ENCODE peak calls at places on chromosomes 2 and 18, in seven cellular contexts. Q is ovary, K is AG09309, F is cardiac muscle cell, S is osteocyte, E is omental fat pad, T is GM13976. A is an unnamed sample.

GRCh38 chr18:58865714-58866113 is 1.0 kb downstream of the ZNF532 start:
- DNase-seq in S (no peak), F (no peak), Q (no peak), E (no peak), T (no peak), K (no peak), A (no peak)

GRCh38 chr2:27049422-27050280 is 1.8 kb upstream of the AGBL5 start:
- DNase-seq in E (no peak), S (no peak), F (no peak), T (peak; percentile 88), K (no peak), Q (peak; percentile 73), A (no peak)

GRCh38 chr18:13612111-13612997 is 114.0 kb downstream of the FAM210A start:
- DNase-seq in E (no peak), T (peak; percentile 75), K (no peak), S (peak; percentile 70), F (no peak), Q (no peak), A (no peak)

GRCh38 chr2:60989256-60989655 is 28.3 kb upstream of the PEX13 start:
- DNase-seq in T (no peak), S (no peak), Q (no peak), E (no peak), F (no peak), K (no peak), A (no peak)

GRCh38 chr18:27861539-27861938 is 315.4 kb downstream of the CDH2 start:
- DNase-seq in T (no peak), F (no peak), K (no peak), Q (no peak), E (no peak), S (no peak), A (no peak)

GRCh38 chr2:100621371-100621910 is 58.6 kb downstream of the PDCL3 start:
- DNase-seq in F (no peak), E (no peak), S (no peak), T (no peak), K (no peak), Q (no peak), A (no peak)

GRCh38 chr2:183029219-183029618 is 9.0 kb downstream of the NCKAP1 start:
- DNase-seq in Q (no peak), T (no peak), S (no peak), E (no peak), F (peak; percentile 28), K (no peak), A (no peak)

GRCh38 chr18:54134053-54134452 is 90.4 kb downstream of the MBD2 start:
- DNase-seq in K (no peak), F (no peak), Q (no peak), E (no peak), S (no peak), T (no peak), A (no peak)

GRCh38 chr18:59388180-59388579 is 29.1 kb upstream of the LMAN1 start:
- DNase-seq in T (no peak), E (no peak), S (no peak), Q (no peak), F (no peak), K (no peak), A (no peak)

GRCh38 chr18:21183670-21184069 is 58.4 kb upstream of the GREB1L start:
- DNase-seq in T (no peak), F (no peak), S (no peak), Q (no peak), E (no peak), K (no peak), A (no peak)

GRCh38 chr2:174836345-174836999 is 72.2 kb upstream of the CHRNA1 start:
- DNase-seq in E (no peak), Q (no peak), S (no peak), K (peak; percentile 79), T (no peak), F (peak; percentile 95), A (no peak)

GRCh38 chr2:195364015-195364965 is 292.7 kb upstream of the SLC39A10 start:
- DNase-seq in Q (no peak), K (no peak), E (no peak), F (peak; percentile 35), T (no peak), S (no peak), A (no peak)

GRCh38 chr2:164792316-164793127 is 49.1 kb downstream of the COBLL1 start:
- DNase-seq in S (no peak), T (no peak), F (no peak), K (no peak), E (no peak), Q (no peak), A (no peak)

GRCh38 chr2:126769118-126769517 is 113.2 kb downstream of the GYPC start:
- DNase-seq in T (no peak), E (no peak), F (no peak), S (no peak), K (no peak), Q (no peak), A (peak; percentile 30)

GRCh38 chr2:138030459-138030858 is 66.2 kb downstream of the HNMT start:
- DNase-seq in E (no peak), S (no peak), K (peak; percentile 55), Q (no peak), F (peak; percentile 59), T (no peak), A (no peak)

GRCh38 chr2:24076849-24077534 is 866 bp upstream of the SF3B6 start:
- DNase-seq in T (no peak), K (no peak), S (no peak), Q (no peak), E (no peak), F (peak; percentile 27), A (no peak)

GRCh38 chr2:99031481-99031880 is 95.5 kb upstream of the CRACDL start:
- DNase-seq in S (no peak), E (no peak), Q (no peak), K (no peak), F (no peak), T (no peak), A (no peak)

GRCh38 chr2:24642351-24642750 is 150.8 kb downstream of the PTRHD1 start:
- DNase-seq in Q (no peak), S (no peak), K (no peak), T (no peak), E (no peak), F (no peak), A (no peak)

GRCh38 chr2:11746376-11746806 is at the start of gene LPIN1:
- DNase-seq in F (peak; percentile 93), Q (peak; percentile 94), T (peak; percentile 95), K (no peak), E (peak; percentile 66), S (peak; percentile 94), A (peak; percentile 93)

GRCh38 chr18:25686960-25687520 is 335.1 kb upstream of the ZNF521 start:
- DNase-seq in S (no peak), F (no peak), Q (no peak), E (no peak), K (no peak), T (no peak), A (no peak)

GRCh38 chr18:74534150-74534969 is at the start of gene CNDP1:
- DNase-seq in T (no peak), S (no peak), F (no peak), Q (no peak), E (no peak), K (no peak), A (peak; percentile 31)

GRCh38 chr2:26645792-26646191 is 4.6 kb upstream of the CIB4 start:
- DNase-seq in S (peak; percentile 44), K (no peak), Q (no peak), T (no peak), E (no peak), F (no peak), A (no peak)

GRCh38 chr2:188518391-188518790 is 226.7 kb downstream of the GULP1 start:
- DNase-seq in S (no peak), T (no peak), E (no peak), K (no peak), F (peak; percentile 51), Q (no peak), A (no peak)

GRCh38 chr2:121017411-121017810 is 267.6 kb downstream of the TFCP2L1 start:
- DNase-seq in T (no peak), K (no peak), F (no peak), E (no peak), S (no peak), Q (no peak), A (no peak)

GRCh38 chr2:206443735-206444527 is 599 bp downstream of the ADAM23 start:
- DNase-seq in E (no peak), K (no peak), F (peak; percentile 48), Q (peak; percentile 60), S (no peak), T (peak; percentile 73), A (peak; percentile 51)

DNA sequence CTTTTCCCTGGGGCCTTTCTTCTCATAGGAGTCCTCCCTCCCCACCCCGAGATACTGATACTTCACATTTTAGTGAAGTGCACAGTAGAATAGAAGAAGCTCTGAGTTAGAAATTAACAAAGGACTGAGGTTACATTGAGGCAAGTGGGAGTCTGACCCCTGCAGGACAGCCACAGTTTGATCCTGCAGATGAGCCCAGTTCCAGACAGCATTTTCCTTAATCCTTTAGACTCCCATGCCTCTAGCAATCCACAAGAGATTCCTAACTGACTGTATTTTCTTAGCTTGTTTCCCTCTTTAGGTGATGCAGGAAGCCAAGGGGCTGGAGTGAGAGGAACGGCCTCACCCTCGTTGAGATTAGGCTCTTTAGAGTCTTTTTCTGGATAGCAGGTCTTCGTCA is 204.0 kb downstream of the CYRIA start:
- DNase-seq in T (no peak), K (no peak), F (no peak), Q (no peak), E (no peak), S (peak; percentile 32), A (no peak)
- TF ChIP-seq CTCF in T (no peak), K (no peak), F (no peak), Q (no peak), E (no peak), S (no peak), A (peak; percentile 54)

GRCh38 chr18:48948112-48949050 is 2.4 kb downstream of the SMAD7 start:
- DNase-seq in E (no peak), S (no peak), T (peak; percentile 81), F (peak; percentile 75), Q (peak; percentile 63), K (no peak), A (peak; percentile 37)

GRCh38 chr18:48950536-48951447 is at the start of gene SMAD7:
- DNase-seq in E (no peak), K (no peak), S (no peak), T (no peak), Q (peak; percentile 65), F (no peak), A (peak; percentile 22)

GRCh38 chr18:48951448-48952286 is 902 bp upstream of the SMAD7 start:
- DNase-seq in S (peak; percentile 94), F (peak; percentile 95), K (peak; percentile 75), E (no peak), Q (peak; percentile 91), T (peak; percentile 89), A (peak; percentile 90)

GRCh38 chr18:48949051-48949605 is 1.6 kb downstream of the SMAD7 start:
- DNase-seq in K (no peak), E (no peak), S (no peak), T (peak; percentile 69), F (no peak), Q (peak; percentile 67), A (no peak)

GRCh38 chr18:48949606-48950535 is 894 bp downstream of the SMAD7 start:
- DNase-seq in E (no peak), T (peak; percentile 70), S (no peak), K (no peak), Q (peak; percentile 65), F (peak; percentile 66), A (peak; percentile 51)
- TF ChIP-seq CTCF in E (no peak), T (peak; percentile 12), S (peak; percentile 21), K (peak; percentile 1), Q (peak; percentile 19), F (no peak), A (peak; percentile 15)

GRCh38 chr2:42236911-42237310 is 67.8 kb downstream of the EML4 start:
- DNase-seq in S (no peak), F (no peak), Q (no peak), K (no peak), E (no peak), T (no peak), A (no peak)
- TF ChIP-seq CTCF in S (no peak), F (no peak), Q (no peak), K (no peak), E (no peak), T (no peak), A (no peak)

GRCh38 chr18:52992041-52992440 is 652.0 kb downstream of the DCC start:
- DNase-seq in Q (no peak), T (no peak), E (no peak), K (no peak), F (no peak), S (no peak), A (peak; percentile 41)
- TF ChIP-seq CTCF in Q (no peak), T (no peak), E (no peak), K (no peak), F (no peak), S (no peak), A (peak; percentile 64)

A was measured in H9.